ENCODE peak calls at places on chromosome 15, in four cellular contexts. One of them, this sample, is unnamed. For H3K9me3, the result is how much of the 10 kb centered on the place peaks cover.

GRCh38 chr15:41511331-41512077 is 2.1 kb downstream of the LTK start:
- DNase-seq in Caco-2: no peak
- DNase-seq in cardiac muscle cell: no peak
- DNase-seq in CD4-positive, CD25-positive, alpha-beta regulatory T cell: no peak
- DNase-seq in this sample: no peak

GRCh38 chr15:57500256-57500655 is 91.4 kb upstream of the MYZAP start:
- DNase-seq in Caco-2: no peak
- DNase-seq in CD4-positive, CD25-positive, alpha-beta regulatory T cell: no peak
- DNase-seq in cardiac muscle cell: no peak
- DNase-seq in this sample: no peak

GRCh38 chr15:68154923-68155559 is 50.1 kb downstream of the CALML4 start:
- DNase-seq in CD4-positive, CD25-positive, alpha-beta regulatory T cell: peak
- DNase-seq in cardiac muscle cell: peak
- DNase-seq in Caco-2: no peak
- DNase-seq in this sample: no peak

GRCh38 chr15:40333922-40334492 is 6.7 kb downstream of the CCDC9B start:
- DNase-seq in cardiac muscle cell: peak
- DNase-seq in Caco-2: no peak
- DNase-seq in CD4-positive, CD25-positive, alpha-beta regulatory T cell: no peak
- DNase-seq in this sample: no peak

GRCh38 chr15:101497484-101498034 is 8.1 kb upstream of the PCSK6 start:
- DNase-seq in cardiac muscle cell: no peak
- DNase-seq in Caco-2: peak
- DNase-seq in CD4-positive, CD25-positive, alpha-beta regulatory T cell: no peak
- DNase-seq in this sample: no peak

GRCh38 chr15:64443747-64444621 is 16.4 kb upstream of the ZNF609 start:
- DNase-seq in cardiac muscle cell: peak
- DNase-seq in CD4-positive, CD25-positive, alpha-beta regulatory T cell: peak
- DNase-seq in Caco-2: no peak
- DNase-seq in this sample: no peak

GRCh38 chr15:31306426-31307269 is 20.0 kb upstream of the KLF13 start:
- DNase-seq in CD4-positive, CD25-positive, alpha-beta regulatory T cell: no peak
- DNase-seq in Caco-2: no peak
- DNase-seq in cardiac muscle cell: no peak
- DNase-seq in this sample: no peak

GRCh38 chr15:42691308-42691707 is 45.6 kb downstream of the CDAN1 start:
- DNase-seq in cardiac muscle cell: no peak
- DNase-seq in Caco-2: no peak
- DNase-seq in CD4-positive, CD25-positive, alpha-beta regulatory T cell: peak
- DNase-seq in this sample: no peak

GRCh38 chr15:91496754-91497691 is 356.5 kb upstream of the SLCO3A1 start:
- DNase-seq in CD4-positive, CD25-positive, alpha-beta regulatory T cell: no peak
- DNase-seq in Caco-2: no peak
- DNase-seq in cardiac muscle cell: no peak
- DNase-seq in this sample: no peak

GRCh38 chr15:89122532-89123525 is 34.6 kb downstream of the ABHD2 start:
- DNase-seq in cardiac muscle cell: no peak
- DNase-seq in Caco-2: no peak
- DNase-seq in CD4-positive, CD25-positive, alpha-beta regulatory T cell: no peak
- DNase-seq in this sample: no peak

GRCh38 chr15:101480613-101481380 is 8.7 kb downstream of the PCSK6 start:
- DNase-seq in cardiac muscle cell: no peak
- DNase-seq in Caco-2: no peak
- DNase-seq in CD4-positive, CD25-positive, alpha-beta regulatory T cell: no peak
- DNase-seq in this sample: no peak

GRCh38 chr15:74893627-74894026 is 3.8 kb downstream of the MPI start:
- DNase-seq in CD4-positive, CD25-positive, alpha-beta regulatory T cell: peak
- DNase-seq in Caco-2: no peak
- DNase-seq in cardiac muscle cell: no peak
- DNase-seq in this sample: no peak

GRCh38 chr15:98398886-98399285 is 249.5 kb upstream of the IGF1R start:
- DNase-seq in Caco-2: no peak
- DNase-seq in cardiac muscle cell: no peak
- DNase-seq in CD4-positive, CD25-positive, alpha-beta regulatory T cell: no peak
- DNase-seq in this sample: no peak

GRCh38 chr15:83108266-83109219 is 1.1 kb downstream of the TM6SF1 start:
- DNase-seq in CD4-positive, CD25-positive, alpha-beta regulatory T cell: peak
- DNase-seq in Caco-2: no peak
- DNase-seq in cardiac muscle cell: peak
- DNase-seq in this sample: no peak

GRCh38 chr15:81357178-81357686 is 16.8 kb downstream of the TMC3 start:
- DNase-seq in Caco-2: no peak
- DNase-seq in cardiac muscle cell: peak
- DNase-seq in CD4-positive, CD25-positive, alpha-beta regulatory T cell: no peak
- DNase-seq in this sample: no peak

GRCh38 chr15:40279437-40280141 is 3.3 kb downstream of the ANKRD63 start:
- DNase-seq in cardiac muscle cell: peak
- DNase-seq in CD4-positive, CD25-positive, alpha-beta regulatory T cell: peak
- DNase-seq in Caco-2: peak
- DNase-seq in this sample: peak

GRCh38 chr15:70559840-70560239 is 203.5 kb downstream of the UACA start:
- DNase-seq in CD4-positive, CD25-positive, alpha-beta regulatory T cell: no peak
- DNase-seq in Caco-2: no peak
- DNase-seq in cardiac muscle cell: no peak
- DNase-seq in this sample: no peak

GRCh38 chr15:76267077-76267476 is 44.2 kb downstream of the ETFA start:
- DNase-seq in cardiac muscle cell: no peak
- DNase-seq in Caco-2: no peak
- DNase-seq in CD4-positive, CD25-positive, alpha-beta regulatory T cell: no peak
- DNase-seq in this sample: no peak

GRCh38 chr15:48514103-48514817 is 131.2 kb downstream of the FBN1 start:
- DNase-seq in CD4-positive, CD25-positive, alpha-beta regulatory T cell: no peak
- DNase-seq in Caco-2: no peak
- DNase-seq in cardiac muscle cell: no peak
- DNase-seq in this sample: no peak

GRCh38 chr15:33243393-33243792 is 48.9 kb upstream of the FMN1 start:
- DNase-seq in Caco-2: no peak
- DNase-seq in CD4-positive, CD25-positive, alpha-beta regulatory T cell: no peak
- DNase-seq in cardiac muscle cell: no peak
- DNase-seq in this sample: no peak

GRCh38 chr15:30059771-30060170 is 23.0 kb upstream of the GOLGA8J start:
- DNase-seq in Caco-2: no peak
- DNase-seq in cardiac muscle cell: no peak
- DNase-seq in CD4-positive, CD25-positive, alpha-beta regulatory T cell: no peak
- DNase-seq in this sample: no peak

GRCh38 chr15:49902791-49903481 is 216.1 kb downstream of the ATP8B4 start:
- DNase-seq in CD4-positive, CD25-positive, alpha-beta regulatory T cell: no peak
- DNase-seq in Caco-2: no peak
- DNase-seq in cardiac muscle cell: peak
- DNase-seq in this sample: no peak

GRCh38 chr15:43923553-43923952 is 96.8 kb downstream of the WDR76 start:
- DNase-seq in cardiac muscle cell: no peak
- DNase-seq in Caco-2: no peak
- DNase-seq in CD4-positive, CD25-positive, alpha-beta regulatory T cell: no peak
- DNase-seq in this sample: no peak

GRCh38 chr15:41506796-41507341 is 6.8 kb downstream of the LTK start:
- DNase-seq in cardiac muscle cell: no peak
- DNase-seq in CD4-positive, CD25-positive, alpha-beta regulatory T cell: no peak
- DNase-seq in Caco-2: peak
- DNase-seq in this sample: no peak

GRCh38 chr15:67109141-67110034 is 44.0 kb downstream of the SMAD3 start:
- DNase-seq in Caco-2: no peak
- DNase-seq in CD4-positive, CD25-positive, alpha-beta regulatory T cell: no peak
- DNase-seq in cardiac muscle cell: peak
- DNase-seq in this sample: no peak

GRCh38 chr15:95563634-95564033 is 766.9 kb upstream of the NR2F2 start:
- DNase-seq in cardiac muscle cell: no peak
- DNase-seq in Caco-2: no peak
- DNase-seq in CD4-positive, CD25-positive, alpha-beta regulatory T cell: no peak
- DNase-seq in this sample: no peak

GRCh38 chr15:41494922-41495735 is 1.5 kb downstream of the ITPKA start:
- DNase-seq in CD4-positive, CD25-positive, alpha-beta regulatory T cell: no peak
- DNase-seq in Caco-2: peak
- DNase-seq in cardiac muscle cell: no peak
- DNase-seq in this sample: no peak

GRCh38 chr15:99057020-99057419 is 47.9 kb upstream of the SYNM start:
- DNase-seq in Caco-2: no peak
- DNase-seq in CD4-positive, CD25-positive, alpha-beta regulatory T cell: no peak
- DNase-seq in cardiac muscle cell: no peak
- DNase-seq in this sample: no peak

GRCh38 chr15:65033659-65034269 is 4.3 kb upstream of the MTFMT start:
- DNase-seq in cardiac muscle cell: peak
- DNase-seq in Caco-2: peak
- DNase-seq in CD4-positive, CD25-positive, alpha-beta regulatory T cell: peak
- DNase-seq in this sample: no peak

GRCh38 chr15:85587707-85588441 is 206.9 kb downstream of the KLHL25 start:
- DNase-seq in cardiac muscle cell: peak
- DNase-seq in Caco-2: no peak
- DNase-seq in CD4-positive, CD25-positive, alpha-beta regulatory T cell: no peak
- DNase-seq in this sample: no peak

GRCh38 chr15:48865387-48866079 is 12.4 kb upstream of the EID1 start:
- DNase-seq in Caco-2: no peak
- DNase-seq in cardiac muscle cell: peak
- DNase-seq in CD4-positive, CD25-positive, alpha-beta regulatory T cell: no peak
- DNase-seq in this sample: no peak

GRCh38 chr15:39230917-39231285 is 350.0 kb upstream of the THBS1 start:
- DNase-seq in Caco-2: no peak
- DNase-seq in CD4-positive, CD25-positive, alpha-beta regulatory T cell: no peak
- DNase-seq in cardiac muscle cell: no peak
- DNase-seq in this sample: no peak

GRCh38 chr15:58738051-58738707 is 11.3 kb downstream of the ADAM10 start:
- DNase-seq in CD4-positive, CD25-positive, alpha-beta regulatory T cell: no peak
- DNase-seq in cardiac muscle cell: peak
- DNase-seq in Caco-2: no peak
- DNase-seq in this sample: no peak

GRCh38 chr15:51094606-51095569 is at the start of gene TNFAIP8L3:
- DNase-seq in CD4-positive, CD25-positive, alpha-beta regulatory T cell: no peak
- DNase-seq in cardiac muscle cell: peak
- DNase-seq in Caco-2: no peak
- DNase-seq in this sample: no peak

GRCh38 chr15:59958288-59958687 is 45.8 kb upstream of the FOXB1 start:
- DNase-seq in cardiac muscle cell: no peak
- DNase-seq in CD4-positive, CD25-positive, alpha-beta regulatory T cell: no peak
- DNase-seq in Caco-2: no peak
- DNase-seq in this sample: no peak
- H3K9me3 ChIP-seq in cardiac muscle cell: under half
- H3K9me3 ChIP-seq in CD4-positive, CD25-positive, alpha-beta regulatory T cell: under half
- H3K9me3 ChIP-seq in Caco-2: under half
- H3K9me3 ChIP-seq in this sample: under half

DNA sequence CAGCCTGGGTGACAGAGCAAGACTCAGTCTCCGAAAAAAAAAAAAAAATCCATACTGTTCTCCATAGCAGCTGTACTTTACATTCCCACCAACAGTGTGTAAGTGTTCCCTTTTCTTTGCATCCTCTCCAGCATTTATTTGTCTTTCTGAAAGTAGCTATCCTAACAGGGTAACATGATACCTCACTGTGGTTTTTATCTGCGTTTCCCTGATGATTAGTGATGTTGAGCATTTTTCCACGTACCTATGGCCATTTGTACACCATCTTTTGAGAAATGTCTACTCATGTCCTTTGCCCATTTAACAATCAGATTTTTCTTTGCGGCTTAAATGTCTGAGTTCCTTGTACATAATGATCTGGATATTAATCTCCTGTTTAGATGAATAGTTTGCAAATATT is 119.3 kb downstream of the RFX7 start:
- DNase-seq in Caco-2: no peak
- DNase-seq in CD4-positive, CD25-positive, alpha-beta regulatory T cell: no peak
- DNase-seq in cardiac muscle cell: no peak
- DNase-seq in this sample: no peak
- H3K9me3 ChIP-seq in Caco-2: under half
- H3K9me3 ChIP-seq in CD4-positive, CD25-positive, alpha-beta regulatory T cell: under half
- H3K9me3 ChIP-seq in cardiac muscle cell: under half
- H3K9me3 ChIP-seq in this sample: under half

GRCh38 chr15:71820127-71820526 is 9.8 kb downstream of the NR2E3 start:
- DNase-seq in Caco-2: no peak
- DNase-seq in cardiac muscle cell: no peak
- DNase-seq in CD4-positive, CD25-positive, alpha-beta regulatory T cell: no peak
- DNase-seq in this sample: no peak
- H3K9me3 ChIP-seq in Caco-2: under half
- H3K9me3 ChIP-seq in cardiac muscle cell: under half
- H3K9me3 ChIP-seq in CD4-positive, CD25-positive, alpha-beta regulatory T cell: under half
- H3K9me3 ChIP-seq in this sample: under half

GRCh38 chr15:20349774-20350498 is 191.7 kb downstream of the GOLGA6L6 start:
- DNase-seq in CD4-positive, CD25-positive, alpha-beta regulatory T cell: no peak
- DNase-seq in Caco-2: peak
- DNase-seq in cardiac muscle cell: no peak
- DNase-seq in this sample: no peak
- H3K9me3 ChIP-seq in CD4-positive, CD25-positive, alpha-beta regulatory T cell: under half
- H3K9me3 ChIP-seq in Caco-2: under half
- H3K9me3 ChIP-seq in cardiac muscle cell: under half
- H3K9me3 ChIP-seq in this sample: under half

GRCh38 chr15:71677766-71678165 is 132.6 kb upstream of the NR2E3 start:
- DNase-seq in cardiac muscle cell: no peak
- DNase-seq in Caco-2: no peak
- DNase-seq in CD4-positive, CD25-positive, alpha-beta regulatory T cell: no peak
- DNase-seq in this sample: no peak
- H3K9me3 ChIP-seq in cardiac muscle cell: under half
- H3K9me3 ChIP-seq in Caco-2: under half
- H3K9me3 ChIP-seq in CD4-positive, CD25-positive, alpha-beta regulatory T cell: under half
- H3K9me3 ChIP-seq in this sample: under half

GRCh38 chr15:26661107-26661506 is 111.8 kb downstream of the GABRB3 start:
- DNase-seq in cardiac muscle cell: no peak
- DNase-seq in Caco-2: no peak
- DNase-seq in CD4-positive, CD25-positive, alpha-beta regulatory T cell: no peak
- DNase-seq in this sample: no peak
- H3K9me3 ChIP-seq in cardiac muscle cell: under half
- H3K9me3 ChIP-seq in Caco-2: under half
- H3K9me3 ChIP-seq in CD4-positive, CD25-positive, alpha-beta regulatory T cell: under half
- H3K9me3 ChIP-seq in this sample: under half

GRCh38 chr15:25054329-25054728 is 99.5 kb downstream of the SNRPN start:
- DNase-seq in cardiac muscle cell: no peak
- DNase-seq in CD4-positive, CD25-positive, alpha-beta regulatory T cell: no peak
- DNase-seq in Caco-2: no peak
- DNase-seq in this sample: no peak
- H3K9me3 ChIP-seq in cardiac muscle cell: under half
- H3K9me3 ChIP-seq in CD4-positive, CD25-positive, alpha-beta regulatory T cell: half or more
- H3K9me3 ChIP-seq in Caco-2: half or more
- H3K9me3 ChIP-seq in this sample: half or more

GRCh38 chr15:23954931-23955330 is 267.8 kb upstream of the NDN start:
- DNase-seq in cardiac muscle cell: no peak
- DNase-seq in CD4-positive, CD25-positive, alpha-beta regulatory T cell: no peak
- DNase-seq in Caco-2: no peak
- DNase-seq in this sample: no peak
- H3K9me3 ChIP-seq in cardiac muscle cell: under half
- H3K9me3 ChIP-seq in CD4-positive, CD25-positive, alpha-beta regulatory T cell: under half
- H3K9me3 ChIP-seq in Caco-2: under half
- H3K9me3 ChIP-seq in this sample: under half

This sample was measured in T-helper 17 cell.